ENCODE peak calls at places on chromosomes 6 and 20, in ten cellular contexts. Z is BE2C; T is IMR-90; C is brain microvascular endothelial cell; R is epithelial cell of esophagus; D is CD8-positive, alpha-beta T cell; X is heart right ventricle; L is mucosa of descending colon; J is uterus; G is body of pancreas. H is an unnamed sample.

GRCh38 chr6:157946053-157946617 is 35.5 kb upstream of the SYNJ2 start:
- DNase-seq in Z (no peak), J (no peak), R (no peak), T (no peak), X (no peak), G (no peak), D (no peak), L (no peak), C (no peak), H (no peak)

GRCh38 chr20:38108438-38109024 is 56.5 kb downstream of the TGM2 start:
- DNase-seq in R (no peak), D (no peak), X (peak), J (peak), T (peak), Z (peak), C (no peak), G (peak), L (no peak), H (peak)

GRCh38 chr6:88655586-88655985 is 307.8 kb downstream of the RNGTT start:
- DNase-seq in R (no peak), X (no peak), Z (no peak), L (no peak), J (no peak), C (no peak), T (no peak), D (no peak), G (no peak), H (no peak)

GRCh38 chr6:161498359-161498758 is 224.5 kb upstream of the AGPAT4 start:
- DNase-seq in D (no peak), Z (peak), R (peak), J (no peak), L (no peak), X (peak), T (peak), C (peak), G (peak), H (peak)

GRCh38 chr6:116030745-116031144 is 29.9 kb downstream of the FRK start:
- DNase-seq in C (no peak), R (no peak), D (no peak), X (no peak), T (no peak), L (no peak), J (no peak), Z (no peak), G (no peak), H (peak)

GRCh38 chr6:82022614-82023102 is 224.9 kb downstream of the IBTK start:
- DNase-seq in C (peak), R (peak), G (no peak), X (no peak), T (peak), Z (no peak), J (no peak), D (no peak), L (no peak), H (peak)

GRCh38 chr6:155187994-155188706 is 75.7 kb upstream of the CLDN20 start:
- DNase-seq in G (no peak), R (peak), X (peak), J (no peak), Z (no peak), T (peak), D (no peak), C (peak), L (no peak), H (no peak)

GRCh38 chr20:54557836-54558590 is 82.6 kb downstream of the DOK5 start:
- DNase-seq in G (no peak), D (no peak), X (no peak), R (no peak), C (no peak), L (no peak), T (peak), J (no peak), Z (no peak), H (peak)

GRCh38 chr6:18307006-18307405 is 42.7 kb upstream of the DEK start:
- DNase-seq in J (no peak), G (no peak), Z (no peak), L (no peak), C (peak), X (no peak), D (no peak), T (peak), R (peak), H (peak)

GRCh38 chr6:6366778-6367177 is 46.3 kb upstream of the F13A1 start:
- DNase-seq in D (no peak), G (no peak), C (no peak), T (no peak), L (no peak), X (no peak), R (no peak), Z (no peak), J (no peak), H (no peak)

GRCh38 chr6:162343902-162344226 is 383.7 kb downstream of the PRKN start:
- DNase-seq in Z (no peak), G (peak), J (no peak), D (no peak), L (no peak), X (no peak), C (no peak), R (no peak), T (no peak), H (no peak)

GRCh38 chr20:48339147-48339985 is 488.4 kb downstream of the PREX1 start:
- DNase-seq in C (peak), G (peak), T (peak), D (no peak), Z (no peak), X (no peak), L (no peak), J (peak), R (no peak), H (peak)

GRCh38 chr6:82608365-82608764 is 244.7 kb downstream of the TPBG start:
- DNase-seq in Z (no peak), C (no peak), R (no peak), J (no peak), G (no peak), X (no peak), T (no peak), D (no peak), L (no peak), H (no peak)

GRCh38 chr20:45067558-45067957 is 33.4 kb downstream of the KCNS1 start:
- DNase-seq in G (no peak), J (no peak), C (no peak), Z (no peak), X (no peak), L (no peak), T (no peak), R (peak), D (no peak), H (no peak)

GRCh38 chr6:142605922-142606321 is 304.1 kb downstream of the ADGRG6 start:
- DNase-seq in G (no peak), X (no peak), Z (no peak), L (no peak), D (no peak), T (peak), R (peak), C (peak), J (no peak), H (peak)

GRCh38 chr6:139442188-139442625 is 67.8 kb upstream of the CITED2 start:
- DNase-seq in X (no peak), L (no peak), T (no peak), Z (no peak), D (no peak), C (no peak), J (no peak), R (no peak), G (no peak), H (no peak)

GRCh38 chr6:46505693-46506512 is 14.7 kb upstream of the RCAN2 start:
- DNase-seq in C (no peak), L (no peak), Z (no peak), T (no peak), X (peak), R (no peak), J (no peak), D (no peak), G (no peak), H (no peak)

GRCh38 chr6:111683749-111684267 is 78.1 kb upstream of the TRAF3IP2 start:
- DNase-seq in D (no peak), Z (no peak), L (no peak), R (no peak), T (peak), C (peak), G (no peak), J (peak), X (peak), H (peak)

GRCh38 chr6:166619912-166620311 is 7.1 kb downstream of the RPS6KA2 start:
- DNase-seq in G (peak), X (peak), D (no peak), T (peak), L (no peak), J (peak), R (peak), Z (no peak), C (peak), H (peak)

GRCh38 chr6:164286021-164286420 is 871.5 kb downstream of the QKI start:
- DNase-seq in J (no peak), C (peak), G (no peak), X (no peak), T (no peak), D (no peak), R (no peak), L (no peak), Z (no peak), H (peak)

GRCh38 chr6:158008894-158009891 is 27.5 kb downstream of the SYNJ2 start:
- DNase-seq in D (peak), Z (peak), R (no peak), X (peak), G (peak), L (peak), C (no peak), J (peak), T (peak), H (peak)

GRCh38 chr6:122947355-122947754 is 48.7 kb upstream of the CLVS2 start:
- DNase-seq in C (peak), G (no peak), X (no peak), D (no peak), Z (no peak), J (no peak), R (peak), L (no peak), T (no peak), H (peak)

GRCh38 chr20:39394461-39394860 is 432.3 kb downstream of the DHX35 start:
- DNase-seq in X (no peak), J (no peak), Z (no peak), T (no peak), D (no peak), G (no peak), C (no peak), L (no peak), R (no peak), H (no peak)

GRCh38 chr6:125804264-125804663 is 13.5 kb downstream of the NCOA7 start:
- DNase-seq in L (no peak), D (no peak), C (no peak), R (peak), X (no peak), T (no peak), J (no peak), G (no peak), Z (no peak), H (no peak)

GRCh38 chr6:35294308-35294945 is 3.2 kb upstream of the DEF6 start:
- DNase-seq in J (no peak), R (peak), D (peak), Z (peak), L (no peak), C (no peak), X (no peak), G (peak), T (peak), H (peak)
- TF ChIP-seq CTCF in J (peak), R (peak), D (peak), Z (peak), L (peak), C (peak), X (peak), G (peak), T (peak), H (peak)

GRCh38 chr6:30101939-30102700 is 10.8 kb downstream of the TRIM31 start:
- DNase-seq in G (peak), D (peak), T (peak), R (peak), L (peak), X (peak), Z (peak), C (peak), J (peak), H (peak)
- H3K4me3 ChIP-seq in G (no peak), D (peak), T (peak), R (peak), L (no peak), X (peak), Z (peak), C (peak), J (peak), H (peak)

DNA sequence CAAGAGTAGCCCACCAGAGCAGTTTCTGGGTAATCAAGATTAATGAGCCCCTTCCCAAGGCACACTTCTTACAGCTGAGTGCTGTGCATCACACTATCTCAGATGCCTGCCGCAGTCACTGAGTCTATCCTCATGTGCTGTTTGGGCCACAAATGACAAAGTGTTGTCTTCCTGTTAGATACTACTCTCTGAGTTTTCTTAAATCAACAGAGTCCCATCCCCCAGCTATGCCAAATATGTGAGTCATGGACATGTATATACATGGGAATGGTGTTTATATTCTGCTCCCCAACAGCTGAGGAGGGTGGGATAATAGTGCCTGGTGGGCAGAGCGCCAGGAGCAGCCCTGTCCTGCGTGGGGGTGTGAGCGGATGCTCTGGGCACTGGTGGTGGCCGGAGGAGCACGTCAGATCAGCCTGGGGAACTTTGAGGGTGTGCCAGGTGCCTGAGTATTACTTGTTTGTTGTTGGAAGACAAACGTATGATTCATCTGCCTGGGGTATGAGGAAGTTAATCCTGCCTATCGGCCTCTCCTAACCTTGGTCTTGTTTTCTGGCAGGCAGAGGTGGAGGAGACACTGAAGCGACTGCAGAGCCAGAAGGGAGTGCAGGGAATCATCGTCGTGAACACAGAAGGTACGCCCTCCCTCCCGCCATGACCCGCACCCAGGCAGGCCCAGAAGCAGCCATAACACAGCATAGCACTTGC is 9.6 kb downstream of the DYNLRB1 start:
- DNase-seq in R (peak), T (peak), D (no peak), G (peak), Z (peak), J (peak), X (peak), C (peak), L (peak), H (peak)
- TF ChIP-seq CTCF in R (no peak), T (no peak), D (no peak), G (no peak), Z (no peak), J (no peak), X (no peak), C (no peak), L (no peak), H (no peak)

GRCh38 chr20:56422131-56422823 is 10.2 kb downstream of the CASS4 start:
- DNase-seq in R (peak), J (no peak), G (no peak), L (no peak), X (no peak), Z (no peak), C (peak), T (peak), D (no peak), H (peak)
- H3K4me3 ChIP-seq in R (no peak), J (no peak), G (no peak), L (no peak), X (no peak), Z (no peak), C (no peak), T (no peak), D (no peak), H (no peak)

GRCh38 chr6:26264547-26264946 is 100.5 kb upstream of the BTN3A2 start:
- DNase-seq in C (no peak), L (no peak), R (no peak), X (no peak), G (no peak), J (no peak), Z (no peak), D (no peak), T (no peak), H (no peak)

GRCh38 chr6:26269406-26270120 is 95.4 kb upstream of the BTN3A2 start:
- DNase-seq in R (no peak), T (no peak), X (no peak), L (no peak), J (no peak), D (no peak), Z (no peak), G (no peak), C (no peak), H (no peak)

GRCh38 chr6:26268659-26269402 is 96.2 kb upstream of the BTN3A2 start:
- DNase-seq in R (peak), D (no peak), G (no peak), J (no peak), T (peak), Z (no peak), C (no peak), L (no peak), X (no peak), H (peak)

GRCh38 chr6:26270121-26270861 is 94.7 kb upstream of the BTN3A2 start:
- DNase-seq in L (no peak), D (no peak), C (no peak), G (no peak), X (no peak), R (peak), J (no peak), Z (peak), T (no peak), H (no peak)

GRCh38 chr6:26267083-26267589 is 97.9 kb upstream of the BTN3A2 start:
- DNase-seq in G (no peak), C (no peak), D (no peak), J (no peak), Z (no peak), X (no peak), L (no peak), R (no peak), T (no peak), H (no peak)
- TF ChIP-seq CTCF in G (no peak), C (no peak), D (no peak), J (no peak), Z (no peak), X (no peak), L (no peak), R (no peak), T (no peak), H (no peak)

DNA sequence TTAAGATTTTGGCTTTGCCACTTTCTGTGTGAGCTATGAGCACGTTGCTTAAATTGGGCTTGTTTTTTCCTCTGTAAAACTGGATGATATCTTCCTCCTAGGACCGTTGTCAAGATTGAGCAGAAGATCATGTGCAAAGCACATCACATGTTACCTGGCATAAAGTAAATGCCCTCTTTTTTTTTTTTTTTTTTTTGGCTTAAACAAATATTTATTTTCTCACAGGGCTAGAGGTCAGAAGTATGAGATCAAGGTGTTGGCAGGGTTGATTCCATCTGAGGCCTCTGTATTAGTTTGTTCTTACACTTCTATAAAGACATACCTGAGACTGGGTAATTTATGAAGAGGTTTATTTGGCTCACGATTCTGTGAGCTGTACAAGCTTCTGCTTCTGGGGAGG is 42.7 kb downstream of the TOX2 start:
- DNase-seq in R (no peak), D (no peak), G (no peak), T (no peak), X (no peak), C (no peak), Z (no peak), L (no peak), J (no peak), H (no peak)
- H3K4me3 ChIP-seq in R (no peak), D (no peak), G (no peak), T (no peak), X (no peak), C (no peak), Z (no peak), L (no peak), J (no peak), H (no peak)

GRCh38 chr20:62545901-62546525 is 70.2 kb upstream of the GATA5 start:
- DNase-seq in C (no peak), D (no peak), G (no peak), J (no peak), L (no peak), T (no peak), R (no peak), Z (no peak), X (no peak), H (no peak)
- TF ChIP-seq CTCF in C (no peak), D (no peak), G (no peak), J (no peak), L (no peak), T (no peak), R (no peak), Z (no peak), X (no peak), H (no peak)

DNA sequence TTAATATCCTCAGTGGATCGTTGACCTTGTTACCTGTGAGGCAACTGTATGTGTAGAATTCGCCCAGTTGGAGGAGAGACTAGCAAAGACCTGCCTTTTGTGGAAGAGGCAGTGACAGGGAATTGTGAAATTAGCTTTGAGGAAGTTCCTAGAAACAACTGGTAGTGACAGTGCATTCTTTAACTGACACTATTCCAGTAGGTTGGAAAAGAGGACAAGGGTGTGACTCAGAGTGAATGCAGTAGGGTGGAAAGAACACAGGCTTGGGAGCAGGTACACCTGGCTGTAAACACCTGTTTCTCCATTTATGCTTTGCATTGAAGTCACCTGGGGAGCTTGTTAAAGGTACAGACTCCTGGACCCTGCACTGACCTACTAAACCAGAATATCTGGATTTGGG is 295.7 kb downstream of the PHACTR1 start:
- DNase-seq in L (no peak), J (no peak), X (no peak), R (peak), Z (no peak), G (peak), D (no peak), T (no peak), C (no peak), H (no peak)
- H3K4me3 ChIP-seq in L (no peak), J (no peak), X (no peak), R (no peak), Z (no peak), G (no peak), D (no peak), T (no peak), C (no peak), H (no peak)

H was measured in fibroblast of the aortic adventitia.